ENCODE peak calls at places on chromosomes 16 and 17, in eight cellular contexts. F is pancreas; H is activated CD4-positive, alpha-beta T cell treated with anti-CD3 and anti-CD28 coated beads, Interleukin-2, amount 50 U/mL, for 1 hour; T is T-helper 1 cell; M is EL; I is left cardiac atrium; Q is effector memory CD8-positive, alpha-beta T cell; B is glutamatergic neuron. E is an unnamed sample.

GRCh38 chr17:59423137-59423703 is 91.8 kb downstream of the YPEL2 start:
- DNase-seq in F (peak), H (no peak), T (no peak), M (peak), I (peak), Q (no peak), B (no peak), E (no peak)

GRCh38 chr16:11620243-11621003 is 33.7 kb upstream of the LITAF start:
- DNase-seq in F (no peak), H (no peak), T (no peak), M (no peak), I (no peak), Q (no peak), B (no peak), E (no peak)

GRCh38 chr16:19911204-19911603 is 26.6 kb upstream of the GPRC5B start:
- DNase-seq in F (no peak), H (no peak), T (no peak), M (no peak), I (no peak), Q (no peak), B (no peak), E (no peak)

GRCh38 chr16:84755004-84755672 is 55.3 kb downstream of the USP10 start:
- DNase-seq in F (no peak), H (no peak), T (no peak), M (no peak), I (no peak), Q (no peak), B (no peak), E (no peak)

GRCh38 chr16:3874242-3874641 is 6.3 kb downstream of the CREBBP start:
- DNase-seq in F (no peak), H (no peak), T (no peak), M (no peak), I (no peak), Q (no peak), B (no peak), E (no peak)

GRCh38 chr17:45305532-45306087 is 11.2 kb downstream of the MAP3K14 start:
- DNase-seq in F (no peak), H (no peak), T (no peak), M (peak), I (no peak), Q (no peak), B (no peak), E (no peak)

GRCh38 chr16:50282955-50283631 is 16.7 kb downstream of the ADCY7 start:
- DNase-seq in F (no peak), H (no peak), T (no peak), M (no peak), I (no peak), Q (no peak), B (no peak), E (no peak)

GRCh38 chr16:2515180-2515803 is 1.5 kb downstream of the ATP6V0C start:
- DNase-seq in F (peak), H (no peak), T (no peak), M (no peak), I (peak), Q (no peak), B (no peak), E (no peak)

GRCh38 chr16:16067127-16067526 is 117.7 kb downstream of the ABCC1 start:
- DNase-seq in F (no peak), H (no peak), T (no peak), M (no peak), I (no peak), Q (no peak), B (peak), E (no peak)

GRCh38 chr16:87160218-87160617 is 157.0 kb downstream of the C16orf95 start:
- DNase-seq in F (peak), H (no peak), T (no peak), M (no peak), I (no peak), Q (no peak), B (no peak), E (peak)

GRCh38 chr16:64991011-64991410 is 130.9 kb downstream of the CDH11 start:
- DNase-seq in F (no peak), H (no peak), T (no peak), M (no peak), I (no peak), Q (no peak), B (no peak), E (no peak)

GRCh38 chr16:78638371-78638770 is 538.9 kb downstream of the WWOX start:
- DNase-seq in F (no peak), H (no peak), T (no peak), M (no peak), I (no peak), Q (no peak), B (no peak), E (no peak)

GRCh38 chr17:77697480-77698400 is 260.8 kb upstream of the TNRC6C start:
- DNase-seq in F (no peak), H (no peak), T (no peak), M (no peak), I (no peak), Q (no peak), B (no peak), E (no peak)

GRCh38 chr16:27892879-27893278 is 170.6 kb downstream of the GSG1L start:
- DNase-seq in F (no peak), H (no peak), T (no peak), M (no peak), I (no peak), Q (no peak), B (no peak), E (no peak)

GRCh38 chr16:14300631-14301149 is 229.6 kb downstream of the MRTFB start:
- DNase-seq in F (peak), H (peak), T (no peak), M (peak), I (peak), Q (no peak), B (peak), E (peak)

GRCh38 chr17:81684442-81684911 is 666 bp downstream of the HGS start:
- DNase-seq in F (no peak), H (no peak), T (no peak), M (no peak), I (no peak), Q (no peak), B (no peak), E (no peak)

GRCh38 chr17:48241131-48241591 is 133.6 kb downstream of the SNX11 start:
- DNase-seq in F (no peak), H (no peak), T (no peak), M (peak), I (peak), Q (no peak), B (no peak), E (peak)

GRCh38 chr17:57085448-57086068 is 512 bp downstream of the AKAP1 start:
- DNase-seq in F (peak), H (peak), T (peak), M (peak), I (peak), Q (peak), B (peak), E (peak)

GRCh38 chr17:9958586-9959281 is 53.7 kb upstream of the RCVRN start:
- DNase-seq in F (no peak), H (no peak), T (no peak), M (no peak), I (no peak), Q (no peak), B (peak), E (peak)

GRCh38 chr16:9870962-9871361 is 311.3 kb downstream of the GRIN2A start:
- DNase-seq in F (no peak), H (no peak), T (no peak), M (no peak), I (no peak), Q (no peak), B (no peak), E (no peak)

GRCh38 chr17:22278302-22279275 is 586.3 kb downstream of the KCNJ18 start:
- DNase-seq in F (no peak), H (no peak), T (no peak), M (no peak), I (no peak), Q (no peak), B (no peak), E (no peak)

GRCh38 chr16:477758-478157 is 49.8 kb upstream of the CAPN15 start:
- DNase-seq in F (no peak), H (no peak), T (no peak), M (no peak), I (no peak), Q (no peak), B (no peak), E (no peak)

GRCh38 chr16:3902731-3903130 is 22.2 kb upstream of the CREBBP start:
- DNase-seq in F (no peak), H (no peak), T (no peak), M (no peak), I (no peak), Q (no peak), B (no peak), E (no peak)

GRCh38 chr16:15857779-15858560 is 1.1 kb upstream of the MYH11 start:
- DNase-seq in F (no peak), H (no peak), T (no peak), M (peak), I (peak), Q (no peak), B (peak), E (peak)

GRCh38 chr17:21419299-21420239 is 43.4 kb downstream of the KCNJ12 start:
- DNase-seq in F (no peak), H (peak), T (peak), M (no peak), I (peak), Q (no peak), B (peak), E (peak)

GRCh38 chr16:50246299-50247122 is 19.8 kb upstream of the ADCY7 start:
- DNase-seq in F (no peak), H (no peak), T (no peak), M (no peak), I (peak), Q (no peak), B (peak), E (peak)

GRCh38 chr17:43477832-43478634 is 5.7 kb upstream of the DHX8 start:
- DNase-seq in F (no peak), H (no peak), T (no peak), M (no peak), I (no peak), Q (no peak), B (peak), E (peak)

E was measured in retina.